ENCODE peak calls at places on chromosomes 7 and 10, in eight cellular contexts. W, T, P, X, B, O, H and E are unnamed samples.

GRCh38 chr7:112495820-112496462 is 15.2 kb downstream of the LSMEM1 start:
- DNase-seq in W (no peak), T (no peak), P (no peak), X (peak; percentile 37), B (peak; percentile 22), O (peak; percentile 82), H (peak; percentile 69), E (peak; percentile 74)

GRCh38 chr10:3413937-3414710 is 241.5 kb upstream of the PITRM1 start:
- DNase-seq in W (no peak), T (no peak), P (no peak), X (no peak), B (no peak), O (no peak), H (no peak), E (no peak)

GRCh38 chr7:36115448-36116321 is 37.4 kb upstream of the EEPD1 start:
- DNase-seq in W (no peak), T (peak; percentile 87), P (no peak), X (peak; percentile 77), B (peak; percentile 86), O (peak; percentile 98), H (no peak), E (peak; percentile 94)

GRCh38 chr10:118970770-118971169 is 58.7 kb upstream of the NANOS1 start:
- DNase-seq in W (no peak), T (no peak), P (no peak), X (no peak), B (no peak), O (no peak), H (no peak), E (no peak)

GRCh38 chr7:135147899-135148721 is at the start of gene TMEM140:
- DNase-seq in W (no peak), T (no peak), P (no peak), X (no peak), B (peak; percentile 60), O (peak; percentile 77), H (peak; percentile 61), E (peak; percentile 82)

GRCh38 chr7:141527076-141527475 is 24.1 kb upstream of the AGK start:
- DNase-seq in W (no peak), T (no peak), P (no peak), X (no peak), B (no peak), O (no peak), H (no peak), E (no peak)

GRCh38 chr10:94038024-94038423 is 44.3 kb downstream of the PLCE1 start:
- DNase-seq in W (no peak), T (peak; percentile 2), P (no peak), X (no peak), B (no peak), O (peak; percentile 47), H (no peak), E (peak; percentile 10)

GRCh38 chr10:86968271-86968993 is at the start of gene ADIRF:
- DNase-seq in W (no peak), T (no peak), P (no peak), X (peak; percentile 76), B (no peak), O (peak; percentile 78), H (peak; percentile 83), E (no peak)

GRCh38 chr10:50561816-50562215 is 61.9 kb downstream of the SGMS1 start:
- DNase-seq in W (no peak), T (no peak), P (no peak), X (no peak), B (no peak), O (no peak), H (no peak), E (no peak)

GRCh38 chr7:33981221-33981620 is 75.9 kb downstream of the BMPER start:
- DNase-seq in W (no peak), T (no peak), P (no peak), X (no peak), B (no peak), O (peak; percentile 43), H (no peak), E (peak; percentile 45)

GRCh38 chr7:98297619-98298286 is 16.3 kb downstream of the BRI3 start:
- DNase-seq in W (no peak), T (no peak), P (no peak), X (no peak), B (no peak), O (no peak), H (no peak), E (no peak)

GRCh38 chr10:29239569-29240472 is 49.0 kb upstream of the LYZL1 start:
- DNase-seq in W (no peak), T (no peak), P (peak; percentile 30), X (no peak), B (peak; percentile 3), O (peak; percentile 23), H (no peak), E (peak; percentile 35)

GRCh38 chr10:43121444-43121843 is 16.8 kb upstream of the CSGALNACT2 start:
- DNase-seq in W (no peak), T (no peak), P (no peak), X (no peak), B (peak; percentile 11), O (no peak), H (no peak), E (no peak)

GRCh38 chr10:116080553-116080952 is 192.5 kb downstream of the GFRA1 start:
- DNase-seq in W (no peak), T (no peak), P (peak; percentile 17), X (no peak), B (no peak), O (no peak), H (no peak), E (no peak)

GRCh38 chr7:3588341-3588740 is 287.3 kb downstream of the SDK1 start:
- DNase-seq in W (no peak), T (no peak), P (no peak), X (no peak), B (no peak), O (no peak), H (no peak), E (no peak)

GRCh38 chr10:94578790-94579189 is 33.2 kb downstream of the HELLS start:
- DNase-seq in W (no peak), T (no peak), P (no peak), X (no peak), B (no peak), O (no peak), H (no peak), E (no peak)

GRCh38 chr7:142535123-142535779 is 214.0 kb upstream of the PRSS1 start:
- DNase-seq in W (peak; percentile 22), T (peak; percentile 94), P (no peak), X (no peak), B (peak; percentile 80), O (peak; percentile 97), H (no peak), E (peak; percentile 83)

GRCh38 chr10:133209641-133210040 is 20.4 kb upstream of the UTF1 start:
- DNase-seq in W (no peak), T (no peak), P (no peak), X (no peak), B (no peak), O (no peak), H (no peak), E (no peak)

GRCh38 chr7:93551931-93552330 is 22.6 kb downstream of the CALCR start:
- DNase-seq in W (no peak), T (no peak), P (no peak), X (no peak), B (no peak), O (no peak), H (no peak), E (no peak)

GRCh38 chr10:77926566-77927342 is at the start of gene DLG5:
- DNase-seq in W (no peak), T (no peak), P (peak; percentile 69), X (peak; percentile 79), B (peak; percentile 32), O (peak; percentile 88), H (peak; percentile 76), E (peak; percentile 55)

GRCh38 chr10:98957801-98958200 is 277.9 kb downstream of the HPSE2 start:
- DNase-seq in W (no peak), T (no peak), P (no peak), X (no peak), B (no peak), O (peak; percentile 77), H (no peak), E (peak; percentile 77)

GRCh38 chr7:158473946-158474345 is 113.7 kb downstream of the PTPRN2 start:
- DNase-seq in W (no peak), T (no peak), P (no peak), X (no peak), B (no peak), O (no peak), H (no peak), E (no peak)

GRCh38 chr7:151174246-151175046 is 7.0 kb upstream of the GBX1 start:
- DNase-seq in W (no peak), T (no peak), P (no peak), X (no peak), B (no peak), O (peak; percentile 20), H (no peak), E (peak; percentile 11)

GRCh38 chr7:74092321-74092963 is 8.8 kb downstream of the LIMK1 start:
- DNase-seq in W (no peak), T (no peak), P (no peak), X (no peak), B (no peak), O (peak; percentile 29), H (no peak), E (no peak)